ENCODE peak calls at places on chromosome 21, in seven cellular contexts. One of them, this sample, is unnamed.

GRCh38 chr21:43911015-43911934 is 46.3 kb downstream of the AGPAT3 start:
- DNase-seq in colonic mucosa: no peak
- DNase-seq in BE2C: no peak
- DNase-seq in CD8-positive, alpha-beta memory T cell: no peak
- DNase-seq in GM12878: no peak
- DNase-seq in GM23248: no peak
- DNase-seq in psoas muscle: peak; percentile 76
- DNase-seq in this sample: no peak

GRCh38 chr21:32624726-32625125 is 12.5 kb upstream of the CFAP298 start:
- DNase-seq in colonic mucosa: no peak
- DNase-seq in BE2C: no peak
- DNase-seq in CD8-positive, alpha-beta memory T cell: no peak
- DNase-seq in GM12878: no peak
- DNase-seq in GM23248: peak; percentile 51
- DNase-seq in psoas muscle: no peak
- DNase-seq in this sample: peak; percentile 33

GRCh38 chr21:37009740-37010341 is 3.3 kb downstream of the RIPPLY3 start:
- DNase-seq in colonic mucosa: peak; percentile 89
- DNase-seq in BE2C: peak; percentile 92
- DNase-seq in CD8-positive, alpha-beta memory T cell: peak; percentile 66
- DNase-seq in GM12878: peak; percentile 54
- DNase-seq in GM23248: peak; percentile 88
- DNase-seq in psoas muscle: peak; percentile 91
- DNase-seq in this sample: peak; percentile 72

GRCh38 chr21:16535100-16535418 is 805.3 kb downstream of the USP25 start:
- DNase-seq in colonic mucosa: no peak
- DNase-seq in BE2C: peak; percentile 71
- DNase-seq in CD8-positive, alpha-beta memory T cell: no peak
- DNase-seq in GM12878: no peak
- DNase-seq in GM23248: peak; percentile 92
- DNase-seq in psoas muscle: peak; percentile 92
- DNase-seq in this sample: no peak

GRCh38 chr21:30072496-30072895 is 94.1 kb downstream of the CLDN17 start:
- DNase-seq in colonic mucosa: peak; percentile 46
- DNase-seq in BE2C: no peak
- DNase-seq in CD8-positive, alpha-beta memory T cell: no peak
- DNase-seq in GM12878: no peak
- DNase-seq in GM23248: peak; percentile 79
- DNase-seq in psoas muscle: no peak
- DNase-seq in this sample: no peak

GRCh38 chr21:28633803-28634572 is 358.7 kb downstream of the LTN1 start:
- DNase-seq in colonic mucosa: no peak
- DNase-seq in BE2C: no peak
- DNase-seq in CD8-positive, alpha-beta memory T cell: no peak
- DNase-seq in GM12878: no peak
- DNase-seq in GM23248: peak; percentile 93
- DNase-seq in psoas muscle: peak; percentile 50
- DNase-seq in this sample: no peak

GRCh38 chr21:29279531-29279930 is 19.2 kb upstream of the BACH1 start:
- DNase-seq in colonic mucosa: no peak
- DNase-seq in BE2C: no peak
- DNase-seq in CD8-positive, alpha-beta memory T cell: no peak
- DNase-seq in GM12878: no peak
- DNase-seq in GM23248: no peak
- DNase-seq in psoas muscle: no peak
- DNase-seq in this sample: no peak

GRCh38 chr21:35234725-35235124 is 185.6 kb upstream of the RUNX1 start:
- DNase-seq in colonic mucosa: no peak
- DNase-seq in BE2C: no peak
- DNase-seq in CD8-positive, alpha-beta memory T cell: no peak
- DNase-seq in GM12878: peak; percentile 33
- DNase-seq in GM23248: no peak
- DNase-seq in psoas muscle: no peak
- DNase-seq in this sample: peak; percentile 62

GRCh38 chr21:36700961-36701911 is 2.3 kb downstream of the SIM2 start:
- DNase-seq in colonic mucosa: no peak
- DNase-seq in BE2C: no peak
- DNase-seq in CD8-positive, alpha-beta memory T cell: no peak
- DNase-seq in GM12878: no peak
- DNase-seq in GM23248: no peak
- DNase-seq in psoas muscle: no peak
- DNase-seq in this sample: no peak

GRCh38 chr21:43892984-43893535 is 28.0 kb downstream of the AGPAT3 start:
- DNase-seq in colonic mucosa: no peak
- DNase-seq in BE2C: no peak
- DNase-seq in CD8-positive, alpha-beta memory T cell: no peak
- DNase-seq in GM12878: peak; percentile 21
- DNase-seq in GM23248: no peak
- DNase-seq in psoas muscle: no peak
- DNase-seq in this sample: no peak

GRCh38 chr21:41611966-41612606 is 104.1 kb upstream of the TMPRSS2 start:
- DNase-seq in colonic mucosa: peak; percentile 78
- DNase-seq in BE2C: no peak
- DNase-seq in CD8-positive, alpha-beta memory T cell: no peak
- DNase-seq in GM12878: no peak
- DNase-seq in GM23248: peak; percentile 43
- DNase-seq in psoas muscle: no peak
- DNase-seq in this sample: no peak

GRCh38 chr21:46625759-46626158 is 9.7 kb upstream of the PRMT2 start:
- DNase-seq in colonic mucosa: no peak
- DNase-seq in BE2C: no peak
- DNase-seq in CD8-positive, alpha-beta memory T cell: no peak
- DNase-seq in GM12878: no peak
- DNase-seq in GM23248: no peak
- DNase-seq in psoas muscle: no peak
- DNase-seq in this sample: no peak

GRCh38 chr21:17396948-17397347 is 115.9 kb upstream of the CXADR start:
- DNase-seq in colonic mucosa: no peak
- DNase-seq in BE2C: no peak
- DNase-seq in CD8-positive, alpha-beta memory T cell: no peak
- DNase-seq in GM12878: no peak
- DNase-seq in GM23248: no peak
- DNase-seq in psoas muscle: no peak
- DNase-seq in this sample: no peak

GRCh38 chr21:14968821-14969220 is 96.0 kb downstream of the NRIP1 start:
- DNase-seq in colonic mucosa: no peak
- DNase-seq in BE2C: no peak
- DNase-seq in CD8-positive, alpha-beta memory T cell: no peak
- DNase-seq in GM12878: no peak
- DNase-seq in GM23248: peak; percentile 61
- DNase-seq in psoas muscle: no peak
- DNase-seq in this sample: no peak

GRCh38 chr21:16587671-16588379 is 858.0 kb downstream of the USP25 start:
- DNase-seq in colonic mucosa: no peak
- DNase-seq in BE2C: peak; percentile 45
- DNase-seq in CD8-positive, alpha-beta memory T cell: no peak
- DNase-seq in GM12878: no peak
- DNase-seq in GM23248: peak; percentile 89
- DNase-seq in psoas muscle: no peak
- DNase-seq in this sample: no peak

GRCh38 chr21:37915516-37915915 is 741 bp downstream of the KCNJ6 start:
- DNase-seq in colonic mucosa: no peak
- DNase-seq in BE2C: no peak
- DNase-seq in CD8-positive, alpha-beta memory T cell: no peak
- DNase-seq in GM12878: no peak
- DNase-seq in GM23248: no peak
- DNase-seq in psoas muscle: no peak
- DNase-seq in this sample: no peak

GRCh38 chr21:15781986-15782385 is 52.2 kb downstream of the USP25 start:
- DNase-seq in colonic mucosa: no peak
- DNase-seq in BE2C: no peak
- DNase-seq in CD8-positive, alpha-beta memory T cell: no peak
- DNase-seq in GM12878: no peak
- DNase-seq in GM23248: no peak
- DNase-seq in psoas muscle: no peak
- DNase-seq in this sample: no peak

GRCh38 chr21:28776251-28776650 is 216.4 kb downstream of the LTN1 start:
- DNase-seq in colonic mucosa: no peak
- DNase-seq in BE2C: no peak
- DNase-seq in CD8-positive, alpha-beta memory T cell: no peak
- DNase-seq in GM12878: no peak
- DNase-seq in GM23248: peak; percentile 93
- DNase-seq in psoas muscle: no peak
- DNase-seq in this sample: no peak

GRCh38 chr21:41659791-41660560 is 106.9 kb downstream of the RIPK4 start:
- DNase-seq in colonic mucosa: no peak
- DNase-seq in BE2C: no peak
- DNase-seq in CD8-positive, alpha-beta memory T cell: no peak
- DNase-seq in GM12878: no peak
- DNase-seq in GM23248: peak; percentile 53
- DNase-seq in psoas muscle: peak; percentile 74
- DNase-seq in this sample: no peak

GRCh38 chr21:32734214-32734613 is 6.4 kb upstream of the SYNJ1 start:
- DNase-seq in colonic mucosa: no peak
- DNase-seq in BE2C: no peak
- DNase-seq in CD8-positive, alpha-beta memory T cell: no peak
- DNase-seq in GM12878: no peak
- DNase-seq in GM23248: no peak
- DNase-seq in psoas muscle: no peak
- DNase-seq in this sample: no peak

GRCh38 chr21:17726047-17726446 is 93.1 kb downstream of the C21orf91 start:
- DNase-seq in colonic mucosa: no peak
- DNase-seq in BE2C: peak; percentile 18
- DNase-seq in CD8-positive, alpha-beta memory T cell: no peak
- DNase-seq in GM12878: no peak
- DNase-seq in GM23248: peak; percentile 6
- DNase-seq in psoas muscle: no peak
- DNase-seq in this sample: no peak

GRCh38 chr21:39218082-39218409 is 34.8 kb upstream of the PSMG1 start:
- DNase-seq in colonic mucosa: no peak
- DNase-seq in BE2C: no peak
- DNase-seq in CD8-positive, alpha-beta memory T cell: no peak
- DNase-seq in GM12878: no peak
- DNase-seq in GM23248: no peak
- DNase-seq in psoas muscle: no peak
- DNase-seq in this sample: no peak
- H3K36me3 ChIP-seq in colonic mucosa: no peaks in the 10 kb centered on the region
- H3K36me3 ChIP-seq in BE2C: peaks cover 22% of the 10 kb centered on the region
- H3K36me3 ChIP-seq in CD8-positive, alpha-beta memory T cell: peaks cover 20% of the 10 kb centered on the region
- H3K36me3 ChIP-seq in GM12878: no peaks in the 10 kb centered on the region
- H3K36me3 ChIP-seq in GM23248: peaks cover 61% of the 10 kb centered on the region
- H3K36me3 ChIP-seq in psoas muscle: peaks cover 96% of the 10 kb centered on the region
- H3K36me3 ChIP-seq in this sample: no peaks in the 10 kb centered on the region

DNA sequence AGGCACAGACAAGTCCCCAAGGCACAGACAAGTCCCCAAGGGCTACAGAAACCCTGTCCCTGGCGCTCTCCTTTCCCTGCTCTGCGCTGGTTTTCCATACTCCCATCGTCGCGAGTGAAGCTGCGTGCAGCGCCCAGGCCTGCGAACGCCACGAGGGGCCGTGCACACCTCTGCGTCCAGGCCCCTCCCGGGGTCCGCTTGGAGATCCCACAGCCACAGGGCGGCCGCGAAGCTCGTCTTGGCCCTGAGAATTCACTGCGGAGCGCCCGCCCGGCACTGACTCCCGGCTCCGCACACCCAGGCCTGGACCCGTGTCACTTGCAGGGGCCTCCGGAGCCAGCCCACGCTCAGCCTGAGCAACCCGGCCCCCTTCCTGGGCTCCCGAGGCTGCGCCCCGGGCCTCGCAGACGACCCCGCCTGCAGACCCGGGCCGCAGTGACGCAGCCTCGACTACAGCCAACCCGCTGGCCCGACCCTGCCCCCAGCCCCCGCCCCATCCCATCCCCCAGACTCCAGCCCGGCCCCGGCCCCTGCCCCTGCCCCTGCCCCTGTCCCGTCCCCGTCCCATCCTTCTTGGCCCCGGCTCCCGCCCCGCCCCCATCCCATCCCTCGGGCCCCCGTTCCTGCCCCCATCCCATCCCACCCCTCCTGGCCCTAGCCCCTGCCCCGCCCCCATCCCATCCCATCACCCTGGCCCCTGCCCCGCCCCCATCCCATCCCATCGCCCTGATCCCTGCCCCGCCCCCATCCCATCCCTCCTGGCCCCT is 841 bp downstream of the POFUT2 start:
- DNase-seq in colonic mucosa: no peak
- DNase-seq in BE2C: peak; percentile 43
- DNase-seq in CD8-positive, alpha-beta memory T cell: no peak
- DNase-seq in GM12878: no peak
- DNase-seq in GM23248: peak; percentile 65
- DNase-seq in psoas muscle: peak; percentile 53
- DNase-seq in this sample: no peak
- H3K4me3 ChIP-seq in colonic mucosa: peak overlapping the region; percentile 55
- H3K4me3 ChIP-seq in BE2C: peak overlapping the region; percentile 73
- H3K4me3 ChIP-seq in CD8-positive, alpha-beta memory T cell: no peak overlapping the region
- H3K4me3 ChIP-seq in GM12878: peak overlapping the region; percentile 50
- H3K4me3 ChIP-seq in GM23248: peak overlapping the region; percentile 77
- H3K4me3 ChIP-seq in psoas muscle: peak overlapping the region; percentile 75
- H3K4me3 ChIP-seq in this sample: peak overlapping the region; percentile 87

GRCh38 chr21:42687796-42688195 is 34.4 kb downstream of the PDE9A start:
- DNase-seq in colonic mucosa: no peak
- DNase-seq in BE2C: no peak
- DNase-seq in CD8-positive, alpha-beta memory T cell: no peak
- DNase-seq in GM12878: no peak
- DNase-seq in GM23248: no peak
- DNase-seq in psoas muscle: peak; percentile 35
- DNase-seq in this sample: no peak
- H3K36me3 ChIP-seq in colonic mucosa: no peaks in the 10 kb centered on the region
- H3K36me3 ChIP-seq in BE2C: no peaks in the 10 kb centered on the region
- H3K36me3 ChIP-seq in CD8-positive, alpha-beta memory T cell: no peaks in the 10 kb centered on the region
- H3K36me3 ChIP-seq in GM12878: no peaks in the 10 kb centered on the region
- H3K36me3 ChIP-seq in GM23248: no peaks in the 10 kb centered on the region
- H3K36me3 ChIP-seq in psoas muscle: no peaks in the 10 kb centered on the region
- H3K36me3 ChIP-seq in this sample: no peaks in the 10 kb centered on the region

GRCh38 chr21:34200288-34200905 is 127.0 kb downstream of the MRPS6 start:
- DNase-seq in colonic mucosa: no peak
- DNase-seq in BE2C: no peak
- DNase-seq in CD8-positive, alpha-beta memory T cell: no peak
- DNase-seq in GM12878: no peak
- DNase-seq in GM23248: no peak
- DNase-seq in psoas muscle: peak; percentile 63
- DNase-seq in this sample: no peak

GRCh38 chr21:34201001-34201400 is 127.6 kb downstream of the MRPS6 start:
- DNase-seq in colonic mucosa: no peak
- DNase-seq in BE2C: no peak
- DNase-seq in CD8-positive, alpha-beta memory T cell: no peak
- DNase-seq in GM12878: no peak
- DNase-seq in GM23248: no peak
- DNase-seq in psoas muscle: no peak
- DNase-seq in this sample: no peak

GRCh38 chr21:34202553-34203332 is 129.4 kb downstream of the MRPS6 start:
- DNase-seq in colonic mucosa: no peak
- DNase-seq in BE2C: peak; percentile 24
- DNase-seq in CD8-positive, alpha-beta memory T cell: no peak
- DNase-seq in GM12878: no peak
- DNase-seq in GM23248: no peak
- DNase-seq in psoas muscle: peak; percentile 70
- DNase-seq in this sample: no peak

GRCh38 chr21:34199121-34199910 is 125.9 kb downstream of the MRPS6 start:
- DNase-seq in colonic mucosa: no peak
- DNase-seq in BE2C: no peak
- DNase-seq in CD8-positive, alpha-beta memory T cell: no peak
- DNase-seq in GM12878: no peak
- DNase-seq in GM23248: no peak
- DNase-seq in psoas muscle: no peak
- DNase-seq in this sample: no peak

DNA sequence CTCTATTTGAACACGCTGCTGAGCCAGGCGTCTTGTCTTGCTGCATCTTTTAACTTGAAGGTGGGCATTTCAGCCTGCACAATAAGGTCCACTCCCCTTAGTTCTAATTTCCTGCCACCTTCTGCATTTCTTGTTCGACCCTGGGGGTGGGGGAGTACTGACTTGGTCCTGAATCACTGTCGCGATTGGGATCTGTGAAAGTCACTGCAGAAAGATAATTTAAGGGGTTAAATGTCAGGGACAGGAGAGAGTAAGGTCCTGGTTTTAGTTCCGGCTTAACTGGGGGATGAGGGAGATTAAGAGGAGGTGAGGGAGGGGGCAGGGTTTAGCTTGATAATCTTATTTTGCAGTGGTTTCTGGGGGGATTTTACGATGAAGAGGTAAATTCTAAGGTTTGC is 128.1 kb downstream of the MRPS6 start:
- DNase-seq in colonic mucosa: no peak
- DNase-seq in BE2C: peak; percentile 26
- DNase-seq in CD8-positive, alpha-beta memory T cell: no peak
- DNase-seq in GM12878: no peak
- DNase-seq in GM23248: no peak
- DNase-seq in psoas muscle: no peak
- DNase-seq in this sample: no peak
- H3K4me3 ChIP-seq in colonic mucosa: peak overlapping the region; percentile 34
- H3K4me3 ChIP-seq in BE2C: peak overlapping the region; percentile 55
- H3K4me3 ChIP-seq in CD8-positive, alpha-beta memory T cell: peak overlapping the region; percentile 65
- H3K4me3 ChIP-seq in GM12878: no peak overlapping the region
- H3K4me3 ChIP-seq in GM23248: peak overlapping the region; percentile 71
- H3K4me3 ChIP-seq in psoas muscle: peak overlapping the region; percentile 66
- H3K4me3 ChIP-seq in this sample: peak overlapping the region; percentile 49